ENCODE peak calls at places on chromosomes 1 and 21, in seven cellular contexts. U is K562, Y is SK-N-SH, M is HCT116, F is H1, S is GM12878, J is HepG2. H is an unnamed sample.

GRCh38 chr1:161021959-161022332 is 994 bp upstream of the F11R start:
- DNase-seq in Y (no peak), U (no peak), M (no peak), F (no peak), S (no peak), J (peak; percentile 49), H (no peak)

GRCh38 chr1:46246548-46247432 is 773 bp upstream of the RAD54L start:
- DNase-seq in U (peak; percentile 65), M (no peak), J (no peak), Y (peak; percentile 75), F (peak; percentile 87), S (no peak), H (no peak)

GRCh38 chr1:38563985-38564735 is 295.4 kb downstream of the RRAGC start:
- DNase-seq in U (no peak), F (no peak), S (no peak), Y (no peak), M (no peak), J (no peak), H (no peak)

GRCh38 chr1:194374649-194375048 is 1188.2 kb upstream of the B3GALT2 start:
- DNase-seq in U (no peak), Y (no peak), F (no peak), J (no peak), M (no peak), S (no peak), H (no peak)

GRCh38 chr1:171898956-171899355 is 57.7 kb downstream of the DNM3 start:
- DNase-seq in F (peak; percentile 54), U (no peak), S (no peak), J (no peak), M (no peak), Y (peak; percentile 10), H (peak; percentile 25)

GRCh38 chr1:110123224-110123623 is 11.0 kb downstream of the UBL4B start:
- DNase-seq in S (no peak), F (no peak), J (no peak), Y (no peak), U (no peak), M (no peak), H (no peak)

GRCh38 chr1:45326627-45327591 is at the start of gene HPDL:
- DNase-seq in S (no peak), J (no peak), M (no peak), Y (peak; percentile 92), U (peak; percentile 29), F (peak; percentile 85), H (no peak)

GRCh38 chr21:28822882-28823335 is 169.8 kb downstream of the LTN1 start:
- DNase-seq in M (no peak), U (no peak), J (peak; percentile 3), F (no peak), Y (peak; percentile 33), S (no peak), H (peak; percentile 31)

GRCh38 chr1:67736750-67737149 is 51.7 kb downstream of the GADD45A start:
- DNase-seq in S (no peak), J (no peak), M (no peak), U (no peak), Y (no peak), F (no peak), H (no peak)
- TF ChIP-seq JUND in S (no peak), J (no peak), M (no peak), U (no peak), Y (no peak), F (no peak), H (no peak)

GRCh38 chr1:23509896-23510295 is 21.1 kb downstream of the E2F2 start:
- DNase-seq in S (no peak), F (no peak), Y (no peak), M (no peak), J (no peak), U (no peak), H (no peak)

GRCh38 chr1:23502951-23503350 is 19.0 kb upstream of the ASAP3 start:
- DNase-seq in S (no peak), U (no peak), M (no peak), F (no peak), J (no peak), Y (no peak), H (no peak)

GRCh38 chr1:23505851-23506250 is 21.9 kb upstream of the ASAP3 start:
- DNase-seq in F (no peak), U (no peak), M (no peak), J (no peak), Y (no peak), S (no peak), H (no peak)

GRCh38 chr1:23506376-23507107 is 22.6 kb upstream of the ASAP3 start:
- DNase-seq in M (no peak), U (no peak), J (no peak), Y (peak; percentile 33), S (no peak), F (no peak), H (peak; percentile 36)
- TF ChIP-seq JUND in M (no peak), U (no peak), J (no peak), Y (no peak), S (no peak), F (no peak), H (no peak)

DNA sequence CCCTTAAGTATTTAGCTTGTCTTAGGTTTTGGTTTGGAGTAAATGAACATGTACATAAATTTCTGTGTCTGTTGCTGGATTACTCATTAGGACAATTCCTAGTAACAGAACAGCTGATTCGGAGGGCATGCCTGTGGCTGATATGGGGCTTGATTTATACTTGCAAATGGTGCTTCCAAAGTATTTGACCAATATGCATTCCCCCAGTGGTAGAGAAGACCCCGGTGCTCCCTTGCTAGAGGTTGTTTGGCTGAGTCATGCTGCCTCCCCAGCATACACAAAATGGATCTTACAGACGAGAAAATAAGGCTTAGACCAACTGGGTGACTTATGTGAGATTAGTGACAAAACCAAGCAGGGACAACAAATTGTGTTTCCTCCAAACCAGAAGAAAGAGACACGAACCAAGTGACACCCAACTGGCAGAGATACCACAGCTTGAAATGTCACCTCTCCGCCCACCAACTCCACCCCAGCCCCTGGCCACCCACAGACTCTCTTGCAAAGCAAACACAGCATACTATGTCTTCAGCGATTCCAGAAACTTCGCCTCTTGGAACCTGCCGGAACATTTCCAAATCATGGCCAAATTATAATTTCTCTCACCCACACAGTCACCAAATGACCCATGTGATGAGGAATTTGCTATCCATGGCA is 75.9 kb upstream of the ETS2 start:
- DNase-seq in U (peak; percentile 20), F (no peak), S (no peak), M (no peak), Y (no peak), J (no peak), H (no peak)
- TF ChIP-seq JUND in U (no peak), F (no peak), S (no peak), M (no peak), Y (no peak), J (no peak), H (no peak)

DNA sequence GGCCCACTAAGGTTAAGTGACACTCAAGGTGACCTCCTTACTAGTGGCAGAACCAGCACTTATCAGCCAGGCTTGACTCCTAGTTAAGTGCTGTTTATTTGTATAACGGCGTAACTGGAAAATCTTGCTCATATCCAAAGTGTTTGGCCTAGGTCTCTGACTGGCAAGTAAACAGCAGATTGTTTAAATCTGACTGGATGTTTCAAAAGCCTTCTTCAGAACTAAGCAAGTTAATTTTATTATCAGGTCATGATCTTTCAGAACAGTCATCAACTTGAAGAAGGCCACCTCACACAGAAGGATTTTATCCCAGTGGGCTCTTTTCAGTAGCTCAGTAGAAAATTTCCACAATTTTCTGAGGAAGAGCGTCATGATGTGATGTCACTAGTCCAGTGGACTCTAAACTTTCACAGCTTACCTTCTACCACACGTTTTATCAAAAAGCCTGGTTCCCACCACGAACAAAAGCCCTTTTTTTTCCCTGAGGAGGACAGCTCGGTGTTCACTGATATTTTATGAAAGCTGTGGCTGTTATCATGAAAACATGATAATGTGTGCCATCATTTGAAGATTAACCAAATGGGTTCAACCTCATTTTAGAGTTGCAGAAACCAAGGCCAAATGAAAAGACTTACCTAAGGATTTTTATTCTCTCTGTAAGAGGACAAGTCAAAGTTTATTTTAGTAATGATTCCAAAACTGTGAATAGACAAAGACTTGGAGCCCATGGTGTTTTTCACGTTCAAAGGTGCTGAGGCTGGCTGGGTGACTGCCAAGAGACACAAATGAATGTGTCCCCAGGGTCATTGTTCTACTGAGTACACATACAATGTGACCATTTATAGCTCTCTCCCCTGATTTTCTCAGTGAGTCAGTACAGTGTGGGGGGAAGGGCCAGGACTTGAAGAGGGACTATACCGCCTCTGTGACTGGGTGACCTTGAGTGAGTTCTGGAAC is 9.1 kb downstream of the SGIP1 start:
- DNase-seq in F (no peak), M (peak; percentile 91), U (no peak), S (no peak), Y (no peak), J (peak; percentile 98), H (peak; percentile 52)
- TF ChIP-seq JUND in F (no peak), M (peak; percentile 87), U (no peak), S (no peak), Y (no peak), J (peak; percentile 76), H (no peak)

H was measured in T47D.